ENCODE peak calls at places on chromosomes 1 and 21, in ten cellular contexts. Y is H9; Z is GM23248; S is K562; J is IMR-90; Q is CD8-positive, alpha-beta memory T cell; F is iPS DF 6.9; I is heart left ventricle; K is transverse colon; L is pancreas. C is an unnamed sample. For H3K4me1 and H3K9me3, the result is how much of the 10 kb centered on the place peaks cover.

GRCh38 chr1:31189696-31190674 is 49.7 kb downstream of the NKAIN1 start:
- DNase-seq in K (no peak), I (no peak), S (no peak), Z (no peak), Y (no peak), J (no peak), L (no peak), Q (no peak), F (no peak), C (no peak)

GRCh38 chr1:177355575-177355974 is 184.8 kb downstream of the BRINP2 start:
- DNase-seq in J (peak), Q (no peak), I (no peak), Z (peak), Y (peak), L (no peak), F (peak), K (peak), S (peak), C (no peak)

GRCh38 chr21:33028759-33029511 is 3.2 kb downstream of the OLIG2 start:
- DNase-seq in L (no peak), Y (peak), S (no peak), J (peak), Z (peak), Q (no peak), F (no peak), K (no peak), I (no peak), C (no peak)

GRCh38 chr1:248782311-248782887 is 26.8 kb upstream of the LYPD8 start:
- DNase-seq in Y (no peak), Q (no peak), I (no peak), S (no peak), F (no peak), J (no peak), L (no peak), Z (no peak), K (no peak), C (no peak)

GRCh38 chr1:66331641-66332523 is 202.1 kb upstream of the SGIP1 start:
- DNase-seq in L (no peak), Y (peak), J (peak), F (no peak), K (peak), Q (peak), S (no peak), I (peak), Z (peak), C (peak)

GRCh38 chr1:99599678-99600175 is 46.2 kb upstream of the PALMD start:
- DNase-seq in Q (no peak), J (peak), S (peak), Y (no peak), I (peak), K (no peak), Z (peak), F (no peak), L (no peak), C (no peak)

GRCh38 chr21:17554619-17555472 is 42.0 kb downstream of the CXADR start:
- DNase-seq in J (peak), F (no peak), S (peak), Q (no peak), Y (no peak), L (no peak), I (no peak), K (no peak), Z (peak), C (no peak)

GRCh38 chr1:160625725-160626498 is 20.9 kb downstream of the SLAMF1 start:
- DNase-seq in I (no peak), Y (no peak), K (no peak), S (peak), J (no peak), F (no peak), Q (no peak), Z (no peak), L (no peak), C (peak)

GRCh38 chr1:208772891-208773290 is 528.7 kb upstream of the PLXNA2 start:
- DNase-seq in Q (no peak), K (no peak), S (no peak), Y (no peak), Z (no peak), I (no peak), L (no peak), F (no peak), J (no peak), C (no peak)
- H3K4me1 ChIP-seq in Q (under half), K (under half), S (under half), Y (under half), Z (under half), I (under half), L (under half), F (under half), J (under half), C (under half)

GRCh38 chr1:157673008-157673407 is 27.6 kb downstream of the FCRL3 start:
- DNase-seq in K (no peak), S (no peak), Q (no peak), L (no peak), Y (no peak), J (no peak), I (no peak), Z (no peak), F (no peak), C (no peak)

DNA sequence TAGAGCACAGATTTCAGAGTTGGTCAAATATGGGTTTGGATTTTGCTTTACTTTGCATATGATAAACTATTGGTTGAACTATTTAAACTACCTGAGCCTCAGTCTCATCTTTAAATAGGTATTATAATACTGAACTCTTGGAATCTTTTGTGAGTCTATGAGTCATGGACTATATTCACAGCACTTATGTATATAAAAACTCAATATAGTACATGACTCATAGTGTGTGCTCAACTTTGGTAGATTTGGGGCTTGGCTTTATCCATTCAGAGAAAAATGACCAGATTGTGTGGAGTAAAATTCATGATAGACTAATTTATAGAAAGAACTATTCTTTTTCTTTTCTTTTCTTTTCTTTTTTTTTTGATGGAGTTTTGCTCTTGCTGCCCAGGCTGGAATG is 28.7 kb downstream of the FCRL3 start:
- DNase-seq in I (no peak), Y (no peak), Z (peak), Q (no peak), S (no peak), L (no peak), F (no peak), K (no peak), J (no peak), C (no peak)
- H3K9me3 ChIP-seq in I (under half), Y (under half), Z (under half), Q (under half), S (under half), L (under half), F (under half), K (under half), J (under half), C (under half)

DNA sequence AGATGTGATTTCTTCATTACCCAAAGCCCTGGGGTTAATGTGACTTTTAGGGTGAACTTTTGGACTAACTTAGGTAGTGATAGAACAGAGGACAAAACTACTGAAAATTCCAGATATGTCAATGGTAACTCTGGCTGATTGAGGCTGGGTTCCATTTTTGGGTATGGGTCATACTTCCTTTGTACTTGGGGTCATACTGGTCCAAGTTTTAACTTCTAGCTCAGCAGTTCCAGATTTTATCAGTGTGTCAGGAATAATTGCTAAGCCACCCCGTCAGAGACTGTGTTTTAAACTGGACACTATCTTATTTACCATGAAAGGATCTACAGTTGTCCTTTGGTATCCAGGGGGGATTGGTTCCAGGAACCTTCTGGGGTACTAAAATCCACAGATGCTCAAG is 4.0 kb downstream of the SMAP2 start:
- DNase-seq in F (no peak), S (peak), Y (no peak), L (no peak), K (no peak), Z (no peak), Q (no peak), J (no peak), I (no peak), C (no peak)
- H3K27ac ChIP-seq in F (no peak), S (peak), Y (no peak), L (no peak), K (peak), Z (no peak), Q (peak), J (no peak), I (no peak), C (no peak)

GRCh38 chr1:41740630-41741239 is 178.0 kb downstream of the HIVEP3 start:
- DNase-seq in Z (no peak), I (no peak), Q (no peak), Y (no peak), K (no peak), J (no peak), L (no peak), S (no peak), F (no peak), C (no peak)
- H3K4me1 ChIP-seq in Z (under half), I (under half), Q (under half), Y (under half), K (under half), J (under half), L (under half), S (under half), F (under half), C (under half)

DNA sequence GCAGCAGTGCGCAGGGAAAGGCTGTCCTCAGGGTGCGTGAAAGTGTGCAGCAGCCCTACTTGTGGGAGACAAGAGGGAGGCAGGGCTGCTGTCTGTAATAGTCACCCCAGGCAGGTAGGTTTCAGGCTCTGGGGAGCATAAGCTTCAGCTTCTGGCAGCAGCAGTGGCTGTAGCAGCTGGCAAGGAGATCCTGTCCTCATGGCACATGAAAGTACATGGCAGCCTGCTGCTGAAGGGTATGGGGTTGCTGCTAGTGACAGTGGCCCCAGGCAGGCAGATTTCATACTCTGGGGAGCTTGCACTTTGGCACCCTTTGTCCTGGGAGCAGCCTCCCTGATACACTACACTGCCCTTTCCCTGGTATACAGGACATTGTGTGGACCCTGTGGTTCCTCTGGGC is 26.3 kb downstream of the KIAA0319L start:
- DNase-seq in F (no peak), I (no peak), J (no peak), Y (no peak), K (no peak), L (no peak), Z (no peak), Q (no peak), S (no peak), C (no peak)
- H3K9me3 ChIP-seq in F (under half), I (under half), J (under half), Y (under half), K (under half), L (under half), Z (under half), Q (under half), S (under half), C (under half)

GRCh38 chr1:28428012-28428411 is 58.5 kb downstream of the PHACTR4 start:
- DNase-seq in Z (no peak), I (no peak), L (no peak), K (no peak), F (no peak), J (no peak), Y (no peak), S (no peak), Q (no peak), C (no peak)

DNA sequence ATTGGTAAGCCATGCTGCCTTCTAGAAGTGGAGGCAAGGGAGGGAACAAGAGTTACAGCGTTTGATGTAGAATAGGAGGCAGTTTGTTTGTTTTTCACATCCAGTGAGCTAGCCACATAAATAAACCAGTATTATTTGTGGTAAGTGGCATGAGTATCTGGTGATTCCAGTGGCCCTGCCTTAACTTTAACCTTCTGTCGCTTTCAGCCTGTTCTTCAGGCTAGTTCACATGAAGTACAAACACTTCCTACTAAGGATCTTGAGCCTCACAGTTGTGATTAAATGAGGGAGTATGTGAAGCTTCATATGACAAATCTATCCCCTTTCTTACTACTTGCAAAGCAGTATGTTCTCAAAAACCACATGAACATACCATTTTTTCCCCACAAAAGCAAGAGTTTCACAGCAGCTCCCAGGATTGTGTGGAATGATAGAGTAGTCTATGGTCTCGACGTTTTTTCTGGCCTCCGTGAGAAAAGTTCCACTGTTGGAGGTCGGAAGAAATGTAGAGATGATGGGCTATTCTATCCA is 59.5 kb downstream of the PHACTR4 start:
- DNase-seq in Z (no peak), Y (no peak), I (no peak), K (no peak), Q (no peak), J (no peak), S (no peak), L (no peak), F (no peak), C (no peak)
- H3K27ac ChIP-seq in Z (no peak), Y (no peak), I (no peak), K (no peak), Q (no peak), J (no peak), S (no peak), L (no peak), F (no peak), C (no peak)

C was measured in CD8-positive, alpha-beta T cell.